ENCODE peak calls at places on chromosome 10, in ten cellular contexts. Y, X, Z, W, H, E, A, F, G and K are unnamed samples.

GRCh38 chr10:128091636-128092210 is 34.5 kb downstream of the MKI67 start:
- DNase-seq in H (no peak), G (peak; percentile 31), F (no peak), W (no peak), E (no peak), Y (no peak), X (no peak), A (no peak), Z (peak; percentile 51), K (no peak)

GRCh38 chr10:86042161-86042560 is 324.4 kb downstream of the GRID1 start:
- DNase-seq in E (no peak), Y (no peak), F (no peak), W (no peak), X (peak; percentile 16), Z (no peak), H (no peak), A (no peak), G (peak; percentile 3), K (no peak)

GRCh38 chr10:131650771-131651673 is 249.8 kb upstream of the PPP2R2D start:
- DNase-seq in F (no peak), A (no peak), Z (no peak), H (no peak), W (peak; percentile 56), Y (no peak), G (no peak), X (no peak), E (no peak), K (no peak)

GRCh38 chr10:1367938-1368697 is 311.9 kb downstream of the WDR37 start:
- DNase-seq in H (no peak), Y (peak; percentile 20), X (no peak), A (no peak), Z (no peak), W (no peak), F (no peak), E (no peak), G (no peak), K (no peak)

GRCh38 chr10:48653944-48654698 is 30.6 kb upstream of the WDFY4 start:
- DNase-seq in G (no peak), H (no peak), Y (no peak), W (no peak), X (no peak), E (no peak), A (no peak), F (no peak), Z (no peak), K (no peak)

GRCh38 chr10:122239578-122240257 is 31.4 kb upstream of the BTBD16 start:
- DNase-seq in F (peak; percentile 54), G (peak; percentile 48), H (peak; percentile 72), X (peak; percentile 25), A (peak; percentile 19), Z (no peak), Y (no peak), W (no peak), E (no peak), K (no peak)

GRCh38 chr10:33801705-33802104 is 467.2 kb upstream of the NRP1 start:
- DNase-seq in A (peak; percentile 29), F (peak; percentile 25), Y (no peak), H (no peak), X (no peak), E (no peak), W (no peak), Z (no peak), G (no peak), K (no peak)

GRCh38 chr10:26486304-26486703 is 48.2 kb downstream of the APBB1IP start:
- DNase-seq in A (peak; percentile 77), G (no peak), E (no peak), F (peak; percentile 32), Z (no peak), Y (no peak), H (peak; percentile 99), X (no peak), W (no peak), K (no peak)

GRCh38 chr10:61662794-61663259 is at the start of gene CABCOCO1:
- DNase-seq in X (no peak), G (peak; percentile 79), A (peak; percentile 61), H (peak; percentile 47), Z (peak; percentile 94), F (peak; percentile 32), Y (no peak), E (no peak), W (peak; percentile 86), K (peak; percentile 88)

GRCh38 chr10:70672993-70673928 is 955 bp downstream of the ADAMTS14 start:
- DNase-seq in F (peak; percentile 75), H (peak; percentile 95), G (no peak), Z (no peak), E (peak; percentile 54), W (no peak), Y (peak; percentile 27), X (no peak), A (peak; percentile 77), K (no peak)

GRCh38 chr10:19194866-19195265 is 146.3 kb downstream of the MALRD1 start:
- DNase-seq in H (no peak), X (no peak), Y (no peak), F (no peak), E (no peak), A (no peak), W (no peak), G (no peak), Z (no peak), K (no peak)

GRCh38 chr10:58756126-58756525 is 243.5 kb downstream of the BICC1 start:
- DNase-seq in E (peak; percentile 49), H (peak; percentile 84), X (no peak), A (peak; percentile 66), F (peak; percentile 74), G (no peak), Y (no peak), Z (no peak), W (no peak), K (no peak)

DNA sequence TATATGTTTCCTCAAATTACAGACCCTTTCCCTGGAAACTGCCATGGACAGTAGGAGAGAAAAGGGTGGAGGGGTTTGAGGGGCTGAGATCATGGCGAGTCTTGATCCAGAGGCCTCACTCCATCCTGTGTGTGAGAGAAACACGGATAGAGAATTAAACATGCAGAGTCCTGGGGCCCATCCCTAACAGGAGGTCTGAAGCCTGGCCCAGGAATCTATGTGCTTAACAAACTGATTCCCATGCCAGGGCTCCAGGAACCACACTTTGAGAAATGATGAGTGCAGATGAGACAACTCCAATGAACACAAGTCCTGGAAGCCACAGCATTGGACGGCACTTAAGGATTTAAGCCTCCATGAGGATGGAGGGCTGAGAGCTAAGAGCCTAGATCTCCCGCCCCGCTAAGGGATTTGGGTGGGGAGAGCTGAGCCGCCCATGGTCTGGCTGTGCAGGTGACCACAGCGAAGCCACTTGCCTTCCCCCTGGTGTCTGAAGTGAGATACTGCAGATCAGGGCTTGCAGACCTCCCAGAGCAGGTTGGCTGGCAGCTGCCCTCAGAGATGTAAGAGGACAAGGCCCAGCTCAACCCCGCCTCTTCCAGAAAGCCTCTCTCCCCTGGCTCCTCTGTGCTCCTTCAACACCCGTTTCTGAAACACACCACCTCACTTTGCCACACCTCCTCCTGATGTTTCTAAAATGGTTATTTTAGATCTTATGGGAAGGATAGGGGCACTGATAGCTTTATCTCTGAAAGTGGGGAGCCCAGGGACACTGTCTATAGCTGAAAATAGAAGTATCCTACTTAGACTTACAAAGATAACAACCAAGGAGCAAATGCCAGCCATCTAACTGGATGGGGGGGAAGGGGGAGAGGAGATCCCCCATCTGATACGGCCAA is 24.8 kb upstream of the EIF5AL1 start:
- DNase-seq in W (no peak), E (no peak), Z (peak; percentile 90), H (peak; percentile 78), F (peak; percentile 66), Y (peak; percentile 75), G (peak; percentile 74), A (peak; percentile 61), X (peak; percentile 77), K (peak; percentile 73)
- TF ChIP-seq CTCF in W (peak; percentile 83), E (peak; percentile 79), Z (peak; percentile 75), H (peak; percentile 66), F (peak; percentile 54), Y (peak; percentile 57), G (peak; percentile 37), A (peak; percentile 74), X (peak; percentile 85), K (peak; percentile 78)

GRCh38 chr10:25063644-25064043 is 47.2 kb downstream of the THNSL1 start:
- DNase-seq in F (no peak), H (no peak), Z (no peak), E (no peak), G (no peak), X (no peak), Y (no peak), W (no peak), A (no peak), K (no peak)

GRCh38 chr10:25063157-25063556 is 46.7 kb downstream of the THNSL1 start:
- DNase-seq in F (no peak), X (no peak), Z (no peak), H (no peak), Y (no peak), E (no peak), W (no peak), G (no peak), A (no peak), K (no peak)

GRCh38 chr10:25059990-25060389 is 43.6 kb downstream of the THNSL1 start:
- DNase-seq in A (peak; percentile 90), H (peak; percentile 96), W (peak; percentile 74), X (no peak), E (peak; percentile 94), F (peak; percentile 75), Z (no peak), G (peak; percentile 84), Y (no peak), K (no peak)

GRCh38 chr10:25061711-25062455 is 45.5 kb downstream of the THNSL1 start:
- DNase-seq in W (no peak), Z (no peak), Y (no peak), X (no peak), G (no peak), E (no peak), H (peak; percentile 68), A (peak; percentile 66), F (peak; percentile 20), K (no peak)

DNA sequence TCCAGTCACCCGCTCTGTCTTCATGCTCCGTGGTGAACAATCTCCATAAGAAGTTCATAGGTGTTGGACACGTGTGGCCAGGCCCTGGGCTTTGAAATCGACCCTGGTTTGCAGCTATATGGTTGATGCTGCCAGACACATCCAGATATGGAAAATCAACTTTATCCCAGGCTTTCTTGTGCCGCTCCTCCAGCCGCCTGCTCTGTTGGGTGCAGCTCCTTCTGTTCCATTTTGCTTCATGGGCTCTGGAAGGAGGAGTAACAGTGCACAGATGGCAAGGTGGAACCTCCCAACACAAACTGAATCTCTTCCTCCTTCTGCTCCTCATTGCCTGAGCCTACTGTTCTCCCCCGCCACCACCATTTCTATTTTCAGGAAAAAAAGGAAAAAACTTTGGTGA is 44.7 kb downstream of the THNSL1 start:
- DNase-seq in H (no peak), Z (no peak), G (no peak), W (no peak), F (no peak), E (no peak), A (no peak), Y (no peak), X (no peak), K (no peak)
- TF ChIP-seq CTCF in H (no peak), Z (no peak), G (no peak), W (no peak), F (no peak), E (no peak), A (no peak), Y (no peak), X (no peak), K (no peak)

GRCh38 chr10:119253433-119254174 is 46.2 kb downstream of the GRK5 start:
- DNase-seq in Y (no peak), G (peak; percentile 95), W (peak; percentile 91), F (peak; percentile 96), H (peak; percentile 97), E (peak; percentile 93), A (peak; percentile 97), X (no peak), Z (peak; percentile 40), K (peak; percentile 48)
- TF ChIP-seq CTCF in Y (no peak), G (peak; percentile 23), W (no peak), F (peak; percentile 17), H (peak; percentile 51), E (peak; percentile 18), A (peak; percentile 19), X (no peak), Z (no peak), K (no peak)

GRCh38 chr10:88791924-88792323 is 10.6 kb upstream of the LIPM start:
- DNase-seq in Z (peak; percentile 66), E (no peak), H (no peak), A (no peak), G (no peak), X (peak; percentile 58), W (no peak), F (peak; percentile 8), Y (peak; percentile 27), K (peak; percentile 28)
- TF ChIP-seq CTCF in Z (peak; percentile 71), E (peak; percentile 51), H (peak; percentile 55), A (peak; percentile 61), G (peak; percentile 11), X (peak; percentile 33), W (peak; percentile 40), F (peak; percentile 42), Y (no peak), K (peak; percentile 65)